ENCODE peak calls at places on chromosomes 7 and 10, in six cellular contexts. O is Jurkat, Clone E6-1; J is kidney tubule cell; F is NCI-H1417; D is glutamatergic neuron; T is A172. V is an unnamed sample.

GRCh38 chr10:48981310-48981907 is 41.8 kb upstream of the LRRC18 start:
- DNase-seq in O (peak), J (peak), F (peak), D (peak), T (peak), V (peak)

GRCh38 chr10:132557696-132558515 is 20.3 kb downstream of the INPP5A start:
- DNase-seq in O (no peak), J (no peak), F (no peak), D (peak), T (no peak), V (no peak)

GRCh38 chr7:111098011-111098925 is 7.3 kb downstream of the LRRN3 start:
- DNase-seq in O (no peak), J (no peak), F (peak), D (peak), T (no peak), V (peak)

GRCh38 chr10:8331896-8332729 is 277.6 kb downstream of the GATA3 start:
- DNase-seq in O (peak), J (peak), F (no peak), D (peak), T (peak), V (peak)

GRCh38 chr10:60148266-60148840 is 241.3 kb downstream of the ANK3 start:
- DNase-seq in O (no peak), J (peak), F (no peak), D (no peak), T (peak), V (peak)

GRCh38 chr7:6160191-6160623 is 112.2 kb downstream of the CYTH3 start:
- DNase-seq in O (no peak), J (peak), F (peak), D (peak), T (peak), V (peak)

GRCh38 chr10:48444861-48445841 is 138.7 kb downstream of the MAPK8 start:
- DNase-seq in O (no peak), J (peak), F (no peak), D (peak), T (peak), V (peak)

GRCh38 chr7:16627236-16627635 is 18.3 kb downstream of the ANKMY2 start:
- DNase-seq in O (no peak), J (no peak), F (no peak), D (no peak), T (no peak), V (no peak)

GRCh38 chr10:27819781-27820531 is 74.3 kb upstream of the MKX start:
- DNase-seq in O (no peak), J (peak), F (no peak), D (no peak), T (peak), V (peak)

GRCh38 chr10:71623098-71623985 is 96.2 kb downstream of the C10orf105 start:
- DNase-seq in O (peak), J (peak), F (no peak), D (no peak), T (peak), V (no peak)

GRCh38 chr7:43647772-43648643 is 65.1 kb downstream of the STK17A start:
- DNase-seq in O (no peak), J (peak), F (no peak), D (no peak), T (peak), V (peak)

GRCh38 chr10:104614245-104614831 is 26.8 kb upstream of the SORCS3 start:
- DNase-seq in O (peak), J (peak), F (no peak), D (peak), T (peak), V (peak)

GRCh38 chr10:14326581-14326980 is 4.1 kb downstream of the FRMD4A start:
- DNase-seq in O (no peak), J (peak), F (peak), D (no peak), T (no peak), V (no peak)

GRCh38 chr10:116268976-116269375 is 4.0 kb downstream of the GFRA1 start:
- DNase-seq in O (peak), J (peak), F (no peak), D (no peak), T (no peak), V (peak)

GRCh38 chr7:140738280-140738679 is 41.8 kb downstream of the NDUFB2 start:
- DNase-seq in O (no peak), J (no peak), F (no peak), D (no peak), T (no peak), V (no peak)

GRCh38 chr10:35789996-35790395 is 147.9 kb upstream of the FZD8 start:
- DNase-seq in O (no peak), J (peak), F (no peak), D (no peak), T (peak), V (no peak)

GRCh38 chr7:2601065-2601464 is 30.7 kb upstream of the TTYH3 start:
- DNase-seq in O (no peak), J (no peak), F (no peak), D (no peak), T (no peak), V (no peak)

GRCh38 chr7:117322741-117323584 is at the start of gene WNT2:
- DNase-seq in O (no peak), J (peak), F (no peak), D (peak), T (no peak), V (peak)

GRCh38 chr7:30977896-30978564 is 14.3 kb downstream of the GHRHR start:
- DNase-seq in O (peak), J (peak), F (peak), D (peak), T (peak), V (peak)

GRCh38 chr7:77544523-77544922 is 7.4 kb downstream of the PTPN12 start:
- DNase-seq in O (no peak), J (no peak), F (no peak), D (no peak), T (no peak), V (no peak)

GRCh38 chr7:157276731-157277562 is 59.9 kb upstream of the DNAJB6 start:
- DNase-seq in O (no peak), J (peak), F (no peak), D (no peak), T (peak), V (peak)

GRCh38 chr10:99859585-99859984 is 77.1 kb downstream of the ABCC2 start:
- DNase-seq in O (peak), J (peak), F (no peak), D (no peak), T (peak), V (peak)

GRCh38 chr7:80934286-80934685 is 15.4 kb upstream of the SEMA3C start:
- DNase-seq in O (no peak), J (peak), F (no peak), D (no peak), T (no peak), V (no peak)

GRCh38 chr7:127618775-127619174 is 833 bp upstream of the PAX4 start:
- DNase-seq in O (no peak), J (no peak), F (no peak), D (no peak), T (no peak), V (no peak)

GRCh38 chr7:24445041-24445440 is 128.2 kb upstream of the PALS2 start:
- DNase-seq in O (no peak), J (peak), F (no peak), D (no peak), T (no peak), V (no peak)

GRCh38 chr7:107939472-107940145 is 48.6 kb downstream of the DLD start:
- DNase-seq in O (no peak), J (peak), F (no peak), D (no peak), T (peak), V (no peak)

GRCh38 chr10:86821600-86821999 is 65.2 kb downstream of the BMPR1A start:
- DNase-seq in O (no peak), J (no peak), F (no peak), D (no peak), T (no peak), V (no peak)

GRCh38 chr10:14947268-14947667 is 6.6 kb downstream of the DCLRE1C start:
- DNase-seq in O (no peak), J (no peak), F (no peak), D (no peak), T (no peak), V (no peak)

GRCh38 chr7:4604456-4604940 is 77.6 kb upstream of the FOXK1 start:
- DNase-seq in O (no peak), J (no peak), F (no peak), D (no peak), T (no peak), V (no peak)

GRCh38 chr10:124625831-124626238 is 118.3 kb downstream of the FAM53B start:
- DNase-seq in O (peak), J (no peak), F (no peak), D (no peak), T (no peak), V (no peak)

V was measured in DMS53.